ENCODE peak calls at places on chromosome 10, in four cellular contexts. X is aorta, I is cardiac muscle cell, M is pancreas. T is an unnamed sample. For H3K36me3, the result is how much of the 10 kb centered on the place peaks cover.

GRCh38 chr10:27240891-27241639 is 468 bp upstream of the ACBD5 start:
- DNase-seq in X (peak), M (peak), I (peak), T (peak)

GRCh38 chr10:13787015-13787421 is 200.3 kb downstream of the PRPF18 start:
- DNase-seq in M (peak), I (no peak), X (peak), T (no peak)

GRCh38 chr10:22230331-22230833 is 12.6 kb upstream of the EBLN1 start:
- DNase-seq in I (peak), X (no peak), M (no peak), T (no peak)

GRCh38 chr10:116728526-116729096 is 13.8 kb downstream of the HSPA12A start:
- DNase-seq in X (no peak), I (no peak), M (no peak), T (no peak)

GRCh38 chr10:27746364-27747095 is 911 bp upstream of the MKX start:
- DNase-seq in X (no peak), I (no peak), M (no peak), T (no peak)

GRCh38 chr10:128641998-128642397 is 515.8 kb upstream of the MKI67 start:
- DNase-seq in X (no peak), I (no peak), M (no peak), T (no peak)

GRCh38 chr10:77605466-77605865 is 32.1 kb downstream of the KCNMA1 start:
- DNase-seq in M (no peak), X (no peak), I (peak), T (no peak)

GRCh38 chr10:59240581-59241183 is 64.2 kb downstream of the PHYHIPL start:
- DNase-seq in X (no peak), I (peak), M (no peak), T (no peak)

GRCh38 chr10:943334-944033 is 12.0 kb upstream of the LARP4B start:
- DNase-seq in M (no peak), X (no peak), I (no peak), T (no peak)

GRCh38 chr10:49140306-49141175 is 6.7 kb upstream of the FAM170B start:
- DNase-seq in M (no peak), X (no peak), I (no peak), T (no peak)

GRCh38 chr10:61750943-61751471 is 88.3 kb downstream of the CABCOCO1 start:
- DNase-seq in X (peak), M (peak), I (peak), T (peak)

GRCh38 chr10:124389613-124390361 is 28.9 kb downstream of the OAT start:
- DNase-seq in X (peak), I (no peak), M (no peak), T (no peak)

GRCh38 chr10:109889867-109890266 is 33.4 kb downstream of the XPNPEP1 start:
- DNase-seq in X (no peak), M (no peak), I (no peak), T (no peak)

GRCh38 chr10:59456199-59456598 is 93.8 kb upstream of the FAM13C start:
- DNase-seq in X (no peak), M (no peak), I (no peak), T (no peak)

GRCh38 chr10:77532068-77532467 is 105.5 kb downstream of the KCNMA1 start:
- DNase-seq in M (no peak), X (peak), I (no peak), T (no peak)

GRCh38 chr10:123472606-123473005 is 193.5 kb upstream of the GPR26 start:
- DNase-seq in M (no peak), X (no peak), I (peak), T (no peak)

GRCh38 chr10:128936392-128936791 is 530.6 kb upstream of the MGMT start:
- DNase-seq in M (no peak), X (no peak), I (no peak), T (no peak)

GRCh38 chr10:110398419-110399162 is 93.9 kb upstream of the SMNDC1 start:
- DNase-seq in X (peak), M (peak), I (no peak), T (no peak)

GRCh38 chr10:93199221-93199681 is 125.6 kb downstream of the CYP26A1 start:
- DNase-seq in M (peak), X (no peak), I (peak), T (peak)

GRCh38 chr10:28496017-28496416 is 36.9 kb upstream of the WAC start:
- DNase-seq in M (no peak), X (no peak), I (no peak), T (no peak)

GRCh38 chr10:77899080-77899477 is 27.5 kb downstream of the DLG5 start:
- DNase-seq in M (peak), X (no peak), I (no peak), T (no peak)

GRCh38 chr10:118584181-118584954 is 11.1 kb downstream of the PRLHR start:
- DNase-seq in X (no peak), I (no peak), M (no peak), T (no peak)

GRCh38 chr10:89476676-89477075 is 58.7 kb downstream of the SLC16A12 start:
- DNase-seq in I (peak), M (no peak), X (no peak), T (no peak)

GRCh38 chr10:89887830-89888229 is 186.4 kb downstream of the KIF20B start:
- DNase-seq in M (no peak), X (no peak), I (no peak), T (no peak)

GRCh38 chr10:94088926-94089381 is 95.2 kb downstream of the PLCE1 start:
- DNase-seq in M (no peak), X (no peak), I (no peak), T (peak)

GRCh38 chr10:14478201-14478600 is 147.5 kb upstream of the FRMD4A start:
- DNase-seq in I (no peak), X (no peak), M (no peak), T (no peak)

GRCh38 chr10:11409357-11409756 is 202.1 kb downstream of the USP6NL start:
- DNase-seq in X (no peak), I (no peak), M (no peak), T (no peak)
- H3K36me3 ChIP-seq in X (under half), I (under half), M (under half), T (under half)

DNA sequence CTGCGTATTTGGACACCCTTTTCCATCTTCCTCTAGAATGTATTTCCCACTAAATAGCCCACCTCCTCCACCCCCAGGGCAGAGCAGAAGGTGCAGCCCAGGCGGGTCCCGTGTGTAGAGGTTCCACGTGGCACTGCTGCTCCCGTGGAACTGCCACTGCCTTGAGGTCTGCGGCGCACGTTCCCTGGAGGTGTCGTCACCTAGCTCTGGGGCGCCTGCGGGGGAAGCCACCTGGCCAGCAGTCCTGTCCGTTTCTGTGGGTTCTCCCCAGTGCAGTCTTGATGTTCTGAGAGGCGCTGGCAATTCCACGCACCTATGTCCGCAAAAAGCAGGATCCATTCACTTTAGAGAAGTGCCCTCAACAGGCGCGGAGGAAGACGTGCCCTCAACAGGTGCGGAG is 21.9 kb downstream of the BNIP3 start:
- DNase-seq in X (no peak), I (no peak), M (no peak), T (no peak)
- H3K36me3 ChIP-seq in X (under half), I (under half), M (under half), T (under half)

GRCh38 chr10:42790835-42791234 is 8.2 kb downstream of the BMS1 start:
- DNase-seq in M (no peak), X (no peak), I (no peak), T (no peak)
- H3K36me3 ChIP-seq in M (half or more), X (under half), I (half or more), T (under half)

GRCh38 chr10:3172081-3172445 is 519 bp downstream of the PITRM1 start:
- DNase-seq in M (no peak), X (no peak), I (peak), T (no peak)

GRCh38 chr10:3169271-3169670 is 3.3 kb downstream of the PITRM1 start:
- DNase-seq in M (no peak), I (no peak), X (no peak), T (no peak)

GRCh38 chr10:3167611-3168330 is 4.8 kb downstream of the PITRM1 start:
- DNase-seq in X (no peak), I (no peak), M (no peak), T (no peak)

GRCh38 chr10:3172446-3173172 is at the start of gene PITRM1:
- DNase-seq in M (peak), X (peak), I (peak), T (peak)

DNA sequence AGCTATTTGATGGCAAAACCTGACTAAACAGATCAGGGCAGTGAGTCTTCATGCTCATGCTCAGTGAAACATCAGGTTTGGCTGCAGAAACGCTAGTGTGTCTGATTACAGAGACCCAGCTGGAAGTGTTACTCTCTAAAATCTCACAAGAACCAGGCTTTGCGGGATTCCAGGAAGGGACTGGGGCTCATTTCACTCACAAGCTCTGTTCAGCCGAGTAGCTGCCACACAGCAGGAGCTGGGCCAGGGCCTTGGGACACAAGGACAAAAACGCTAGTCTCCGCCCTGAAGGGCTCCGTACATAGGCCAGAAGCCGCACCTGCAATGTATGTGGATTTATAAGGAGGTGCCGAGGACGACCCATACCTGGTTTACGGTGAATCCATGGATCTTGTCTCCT is 2.8 kb downstream of the PITRM1 start:
- DNase-seq in I (no peak), X (no peak), M (no peak), T (no peak)
- H3K36me3 ChIP-seq in I (under half), X (under half), M (under half), T (under half)

GRCh38 chr10:97738616-97739015 is 1.7 kb downstream of the ZFYVE27 start:
- DNase-seq in I (no peak), X (peak), M (no peak), T (no peak)

GRCh38 chr10:97740613-97741012 is 3.7 kb downstream of the ZFYVE27 start:
- DNase-seq in X (peak), I (peak), M (no peak), T (no peak)

GRCh38 chr10:97747573-97747972 is 10.6 kb downstream of the ZFYVE27 start:
- DNase-seq in I (no peak), M (no peak), X (no peak), T (no peak)

GRCh38 chr10:97744405-97745035 is 7.6 kb downstream of the ZFYVE27 start:
- DNase-seq in X (peak), M (no peak), I (peak), T (no peak)

DNA sequence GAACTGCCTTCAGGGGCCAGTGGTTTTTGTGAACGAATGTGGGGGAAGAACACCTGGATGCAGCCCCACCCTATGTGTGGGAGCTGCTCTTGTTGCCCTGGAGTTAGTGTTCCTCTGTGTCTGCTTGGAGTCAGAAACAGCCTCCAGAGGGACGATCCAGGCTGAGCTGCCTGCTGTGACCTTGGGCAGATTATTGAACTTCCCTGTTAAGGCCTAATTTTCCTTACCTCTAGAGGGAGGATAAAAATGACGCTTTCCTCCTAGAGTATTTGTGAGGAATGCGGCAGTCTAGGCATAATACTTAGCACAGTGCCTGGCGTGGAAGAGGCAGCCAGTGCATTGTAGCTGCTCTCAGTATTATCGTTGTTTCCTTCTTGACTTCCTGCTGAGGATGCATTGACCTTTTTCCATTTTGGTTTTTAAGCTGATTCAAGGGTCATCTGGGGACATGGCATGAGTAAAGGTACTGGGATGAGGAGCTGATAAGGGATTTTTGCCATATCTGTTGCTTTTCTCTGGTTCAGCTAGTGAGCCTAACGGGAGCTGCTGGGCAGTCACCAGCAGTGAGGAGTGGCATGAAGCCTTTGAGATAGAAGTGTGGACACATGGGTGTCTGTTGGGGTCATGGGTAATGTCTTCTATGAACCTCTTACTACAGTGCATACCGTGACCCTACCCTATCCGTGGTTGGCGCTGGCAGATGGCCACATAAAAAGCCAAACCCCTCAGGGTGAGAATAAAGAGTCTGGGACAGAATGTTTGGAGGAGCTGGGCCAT is 6.4 kb downstream of the ZFYVE27 start:
- DNase-seq in X (peak), I (no peak), M (no peak), T (peak)
- H3K36me3 ChIP-seq in X (under half), I (under half), M (under half), T (under half)